ENCODE peak calls at places on chromosome 4, in five cellular contexts. L is CD8-positive, alpha-beta T cell; W is tibial nerve; Y is fibroblast of villous mesenchyme; H is heart right ventricle. R is an unnamed sample.
A peak's percentile ranks its signal among the peaks of the same experiment; 100 is the strongest.

GRCh38 chr4:64158648-64159326 is 250.5 kb downstream of the TECRL start:
- DNase-seq in L (no peak), W (peak; percentile 33), Y (peak; percentile 39), H (peak; percentile 30), R (peak; percentile 7)

GRCh38 chr4:94127707-94128328 is 79.8 kb upstream of the SMARCAD1 start:
- DNase-seq in L (no peak), W (no peak), Y (peak; percentile 28), H (no peak), R (peak; percentile 14)

GRCh38 chr4:137283737-137284136 is 248.6 kb downstream of the PCDH18 start:
- DNase-seq in L (no peak), W (no peak), Y (peak; percentile 42), H (no peak), R (no peak)

GRCh38 chr4:60805500-60806313 is 394.4 kb upstream of the ADGRL3 start:
- DNase-seq in L (no peak), W (no peak), Y (peak; percentile 13), H (no peak), R (peak; percentile 2)

GRCh38 chr4:145196747-145197146 is 16.4 kb upstream of the OTUD4 start:
- DNase-seq in L (no peak), W (no peak), Y (no peak), H (no peak), R (no peak)

GRCh38 chr4:83890816-83891215 is 354.9 kb downstream of the GPAT3 start:
- DNase-seq in L (no peak), W (no peak), Y (no peak), H (no peak), R (no peak)

GRCh38 chr4:146495277-146495676 is 26.5 kb downstream of the SLC10A7 start:
- DNase-seq in L (no peak), W (no peak), Y (peak; percentile 56), H (no peak), R (no peak)

GRCh38 chr4:184747034-184747830 is 13.3 kb upstream of the CENPU start:
- DNase-seq in L (no peak), W (no peak), Y (no peak), H (no peak), R (no peak)

GRCh38 chr4:175560628-175561027 is 251.4 kb downstream of the GPM6A start:
- DNase-seq in L (no peak), W (no peak), Y (peak; percentile 33), H (no peak), R (no peak)

GRCh38 chr4:56575820-56576429 is 70.3 kb downstream of the ARL9 start:
- DNase-seq in L (no peak), W (no peak), Y (peak; percentile 66), H (no peak), R (peak; percentile 16)

GRCh38 chr4:165207431-165208321 is at the start of gene KLHL2:
- DNase-seq in L (peak; percentile 62), W (peak; percentile 55), Y (peak; percentile 79), H (peak; percentile 82), R (no peak)

GRCh38 chr4:109760682-109761081 is 30.8 kb upstream of the PLA2G12A start:
- DNase-seq in L (no peak), W (no peak), Y (no peak), H (no peak), R (no peak)

GRCh38 chr4:85543832-85544231 is 68.9 kb downstream of the ARHGAP24 start:
- DNase-seq in L (no peak), W (no peak), Y (peak; percentile 50), H (no peak), R (no peak)

GRCh38 chr4:59122626-59123025 is 2012.4 kb upstream of the IGFBP7 start:
- DNase-seq in L (no peak), W (no peak), Y (no peak), H (no peak), R (no peak)

GRCh38 chr4:51943221-51943620 is 76.9 kb downstream of the LRRC66 start:
- DNase-seq in L (no peak), W (no peak), Y (peak; percentile 35), H (no peak), R (no peak)

GRCh38 chr4:48602222-48602621 is 112.2 kb downstream of the ZAR1 start:
- DNase-seq in L (no peak), W (no peak), Y (peak; percentile 26), H (no peak), R (peak; percentile 11)

GRCh38 chr4:79241846-79242245 is 84.0 kb downstream of the NAA11 start:
- DNase-seq in L (no peak), W (no peak), Y (peak; percentile 40), H (no peak), R (no peak)

GRCh38 chr4:168923526-168924194 is 86.4 kb downstream of the CBR4 start:
- DNase-seq in L (peak; percentile 31), W (no peak), Y (peak; percentile 80), H (peak; percentile 63), R (peak; percentile 59)

GRCh38 chr4:61605971-61606370 is 405.8 kb downstream of the ADGRL3 start:
- DNase-seq in L (no peak), W (no peak), Y (no peak), H (no peak), R (no peak)

GRCh38 chr4:66216252-66216651 is 546.0 kb upstream of the EPHA5 start:
- DNase-seq in L (no peak), W (no peak), Y (no peak), H (no peak), R (no peak)

GRCh38 chr4:147836807-147837206 is 104.9 kb downstream of the ARHGAP10 start:
- DNase-seq in L (no peak), W (no peak), Y (no peak), H (no peak), R (no peak)

GRCh38 chr4:71882113-71882512 is 98.2 kb upstream of the GC start:
- DNase-seq in L (no peak), W (no peak), Y (no peak), H (no peak), R (no peak)

GRCh38 chr4:165355900-165356300 is 22.9 kb upstream of the CPE start:
- DNase-seq in L (no peak), W (no peak), Y (peak; percentile 50), H (peak; percentile 8), R (no peak)

GRCh38 chr4:105896461-105896939 is 1.2 kb downstream of the NPNT start:
- DNase-seq in L (no peak), W (no peak), Y (no peak), H (no peak), R (no peak)

GRCh38 chr4:155999743-156000142 is 46.1 kb upstream of the CTSO start:
- DNase-seq in L (no peak), W (no peak), Y (peak; percentile 2), H (peak; percentile 6), R (no peak)

GRCh38 chr4:8333726-8334460 is 64.3 kb downstream of the HTRA3 start:
- DNase-seq in L (no peak), W (no peak), Y (no peak), H (no peak), R (no peak)

GRCh38 chr4:10831727-10832408 is 147.3 kb upstream of the CLNK start:
- DNase-seq in L (no peak), W (no peak), Y (no peak), H (no peak), R (no peak)

GRCh38 chr4:128528793-128529553 is 241.4 kb upstream of the PGRMC2 start:
- DNase-seq in L (no peak), W (no peak), Y (peak; percentile 96), H (peak; percentile 39), R (peak; percentile 90)

GRCh38 chr4:152824561-152824960 is 44.8 kb downstream of the ARFIP1 start:
- DNase-seq in L (no peak), W (no peak), Y (no peak), H (no peak), R (no peak)

GRCh38 chr4:151199496-151200190 is 77.3 kb upstream of the PRSS48 start:
- DNase-seq in L (no peak), W (peak; percentile 25), Y (no peak), H (peak; percentile 34), R (no peak)
- H3K4me3 ChIP-seq in L (no peak overlapping the region), W (peak overlapping the region; percentile 5), Y (no peak overlapping the region), H (no peak overlapping the region), R (no peak overlapping the region)

GRCh38 chr4:186936496-186937375 is 213.1 kb upstream of the FAT1 start:
- DNase-seq in L (no peak), W (no peak), Y (peak; percentile 86), H (no peak), R (peak; percentile 61)
- TF ChIP-seq CTCF in L (no peak), W (peak; percentile 25), Y (peak; percentile 21), H (no peak), R (no peak)

DNA sequence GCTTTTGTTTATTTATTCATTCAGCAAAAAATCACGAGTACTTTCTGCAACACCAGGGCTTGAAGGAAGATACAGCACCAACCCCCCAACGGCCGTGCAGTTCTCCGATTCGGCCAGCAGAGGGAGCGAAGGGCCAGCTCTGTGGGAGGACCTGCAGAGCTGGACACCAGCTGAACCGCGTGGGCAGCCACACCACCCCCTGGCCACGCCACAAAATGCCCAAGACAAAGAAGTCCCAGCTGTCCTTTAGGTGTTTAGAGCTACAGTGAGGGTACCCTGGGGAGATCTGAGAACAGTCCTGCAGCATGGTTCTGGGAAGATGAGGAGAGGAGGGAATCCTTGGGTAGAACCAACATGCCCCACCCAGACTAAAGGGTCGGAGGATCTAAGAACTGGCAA is 83.1 kb downstream of the RELL1 start:
- DNase-seq in L (peak; percentile 69), W (peak; percentile 82), Y (peak; percentile 76), H (peak; percentile 82), R (peak; percentile 26)
- H3K4me3 ChIP-seq in L (no peak overlapping the region), W (no peak overlapping the region), Y (no peak overlapping the region), H (no peak overlapping the region), R (no peak overlapping the region)

GRCh38 chr4:132619968-132620367 is 529.1 kb upstream of the PCDH10 start:
- DNase-seq in L (no peak), W (no peak), Y (no peak), H (no peak), R (no peak)

GRCh38 chr4:132614682-132615081 is 534.4 kb upstream of the PCDH10 start:
- DNase-seq in L (no peak), W (no peak), Y (peak; percentile 4), H (no peak), R (no peak)
- TF ChIP-seq CTCF in L (no peak), W (no peak), Y (peak; percentile 41), H (no peak), R (no peak)

R was measured in HFF-Myc.